ENCODE peak calls at places on chromosomes 16 and 17, in four cellular contexts. S is uterus, Q is IMR-90, C is lower lobe of right lung. D is an unnamed sample. For H3K36me3, the result is how much of the 10 kb centered on the place peaks cover.

GRCh38 chr17:37299257-37299985 is 76.4 kb upstream of the C17orf78 start:
- DNase-seq in S (no peak), Q (no peak), C (no peak), D (peak)

GRCh38 chr17:12627177-12627629 is 38.5 kb upstream of the MYOCD start:
- DNase-seq in S (peak), Q (peak), C (no peak), D (no peak)

GRCh38 chr17:81534157-81535006 is 6.2 kb downstream of the FSCN2 start:
- DNase-seq in S (no peak), Q (no peak), C (no peak), D (no peak)

GRCh38 chr16:11349599-11350276 is 4.5 kb downstream of the RMI2 start:
- DNase-seq in S (peak), Q (peak), C (peak), D (peak)

GRCh38 chr16:11907160-11907970 is 8.4 kb downstream of the GSPT1 start:
- DNase-seq in S (no peak), Q (no peak), C (no peak), D (no peak)

GRCh38 chr16:6897910-6898475 is 434.7 kb upstream of the RBFOX1 start:
- DNase-seq in S (no peak), Q (no peak), C (no peak), D (no peak)

GRCh38 chr17:47009759-47010594 is 30.9 kb upstream of the RPRML start:
- DNase-seq in S (no peak), Q (no peak), C (no peak), D (no peak)

GRCh38 chr17:38750044-38750311 is 1.8 kb upstream of the PCGF2 start:
- DNase-seq in S (no peak), Q (no peak), C (no peak), D (no peak)

GRCh38 chr17:17467720-17468119 is 9.1 kb upstream of the MED9 start:
- DNase-seq in S (no peak), Q (peak), C (no peak), D (no peak)

GRCh38 chr17:69435986-69436696 is 21.6 kb downstream of the MAP2K6 start:
- DNase-seq in S (no peak), Q (no peak), C (no peak), D (no peak)

GRCh38 chr16:10835281-10835931 is 16.8 kb upstream of the TVP23A start:
- DNase-seq in S (no peak), Q (no peak), C (no peak), D (no peak)

GRCh38 chr17:9266031-9266680 is 244.8 kb downstream of the NTN1 start:
- DNase-seq in S (no peak), Q (no peak), C (no peak), D (no peak)

GRCh38 chr17:72560303-72561247 is 439.8 kb downstream of the SOX9 start:
- DNase-seq in S (no peak), Q (peak), C (peak), D (peak)

GRCh38 chr17:17778308-17779014 is 58.3 kb downstream of the SREBF1 start:
- DNase-seq in S (peak), Q (peak), C (no peak), D (peak)

GRCh38 chr16:54027126-54027922 is 259.3 kb downstream of the IRX3 start:
- DNase-seq in S (no peak), Q (peak), C (no peak), D (peak)

GRCh38 chr16:84158455-84158854 is 13.3 kb downstream of the DNAAF1 start:
- DNase-seq in S (no peak), Q (no peak), C (no peak), D (no peak)

GRCh38 chr17:76688165-76688622 is 22.6 kb downstream of the MXRA7 start:
- DNase-seq in S (peak), Q (no peak), C (no peak), D (no peak)

GRCh38 chr16:12729448-12729847 is 74.2 kb downstream of the CPPED1 start:
- DNase-seq in S (no peak), Q (peak), C (no peak), D (peak)

GRCh38 chr16:26981266-26981938 is 85.3 kb upstream of the C16orf82 start:
- DNase-seq in S (no peak), Q (peak), C (no peak), D (peak)

GRCh38 chr16:35252356-35252936 is 1793.0 kb downstream of the TP53TG3F start:
- DNase-seq in S (no peak), Q (peak), C (no peak), D (peak)

GRCh38 chr17:55825213-55825612 is 74.4 kb downstream of the PCTP start:
- DNase-seq in S (no peak), Q (no peak), C (no peak), D (no peak)

GRCh38 chr16:1414532-1415265 is at the start of gene UNKL:
- DNase-seq in S (peak), Q (peak), C (peak), D (peak)

GRCh38 chr16:86218479-86219170 is 291.7 kb upstream of the FOXF1 start:
- DNase-seq in S (no peak), Q (no peak), C (no peak), D (no peak)

GRCh38 chr16:49150341-49150740 is 131.3 kb downstream of the CBLN1 start:
- DNase-seq in S (no peak), Q (no peak), C (no peak), D (no peak)

GRCh38 chr17:36825113-36825955 is 111.9 kb upstream of the LHX1 start:
- DNase-seq in S (no peak), Q (no peak), C (no peak), D (no peak)

GRCh38 chr17:74037320-74037719 is 166.2 kb upstream of the RPL38 start:
- DNase-seq in S (no peak), Q (no peak), C (no peak), D (peak)

GRCh38 chr17:43418441-43419374 is 19.9 kb downstream of the ARL4D start:
- DNase-seq in S (peak), Q (peak), C (no peak), D (peak)

GRCh38 chr16:77169650-77170236 is 21.2 kb upstream of the MON1B start:
- DNase-seq in S (no peak), Q (peak), C (no peak), D (peak)

GRCh38 chr17:31736855-31737625 is 122.0 kb downstream of the COPRS start:
- DNase-seq in S (no peak), Q (no peak), C (no peak), D (no peak)

GRCh38 chr16:81384006-81384405 is 60.6 kb upstream of the CMIP start:
- DNase-seq in S (no peak), Q (peak), C (no peak), D (peak)

GRCh38 chr17:2736956-2737355 is 12.5 kb downstream of the CCDC92B start:
- DNase-seq in S (no peak), Q (no peak), C (no peak), D (peak)

GRCh38 chr17:56867948-56868376 is 34.0 kb downstream of the DGKE start:
- DNase-seq in S (no peak), Q (peak), C (no peak), D (no peak)

GRCh38 chr16:89371386-89371785 is 119.0 kb downstream of the ANKRD11 start:
- DNase-seq in S (no peak), Q (no peak), C (no peak), D (no peak)

GRCh38 chr16:89374393-89374948 is 115.9 kb downstream of the ANKRD11 start:
- DNase-seq in S (no peak), Q (peak), C (no peak), D (peak)

GRCh38 chr16:89371968-89372634 is 118.3 kb downstream of the ANKRD11 start:
- DNase-seq in S (no peak), Q (peak), C (no peak), D (no peak)

GRCh38 chr16:89375021-89375420 is 115.3 kb downstream of the ANKRD11 start:
- DNase-seq in S (no peak), Q (peak), C (no peak), D (no peak)

DNA sequence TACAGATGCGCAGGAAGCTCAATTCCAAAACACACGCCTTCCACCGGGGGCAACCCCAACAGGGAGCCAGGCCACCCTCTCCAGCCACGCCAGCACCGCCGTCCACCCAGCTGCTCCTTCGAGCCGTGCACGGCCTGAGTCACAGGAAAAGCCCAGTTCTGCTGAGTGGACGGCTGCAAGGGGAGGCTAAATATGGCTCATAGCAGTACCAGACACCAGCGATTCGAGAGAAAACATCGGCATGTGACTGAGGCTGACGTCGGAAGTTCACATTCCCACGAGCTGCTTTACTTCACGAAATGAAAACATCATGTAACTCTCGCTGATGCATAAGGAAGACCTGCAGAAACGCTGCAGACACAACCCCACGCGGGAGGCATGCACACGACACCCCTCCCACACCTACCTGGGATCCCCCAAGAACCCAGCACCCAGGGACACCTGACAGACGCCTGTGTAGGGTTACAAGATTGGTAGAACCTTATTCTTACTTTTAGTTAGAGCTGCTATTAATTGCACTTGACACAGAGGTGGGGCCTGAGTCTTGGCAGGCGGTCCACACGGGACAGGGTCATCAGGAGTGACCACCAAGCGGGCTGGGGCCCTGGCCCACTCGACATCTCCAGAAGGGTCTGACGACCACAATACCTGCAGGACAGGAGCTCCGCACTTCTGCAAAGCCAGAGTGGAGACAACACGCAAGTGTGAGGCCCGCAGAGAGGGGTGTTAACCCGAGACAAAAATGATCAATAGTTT is 116.8 kb downstream of the ANKRD11 start:
- DNase-seq in S (no peak), Q (peak), C (no peak), D (peak)
- TF ChIP-seq CTCF in S (no peak), Q (no peak), C (no peak), D (no peak)

GRCh38 chr17:29772981-29773380 is 150.3 kb upstream of the CORO6 start:
- DNase-seq in S (no peak), Q (no peak), C (no peak), D (no peak)
- H3K36me3 ChIP-seq in S (under half), Q (under half), C (under half), D (under half)

DNA sequence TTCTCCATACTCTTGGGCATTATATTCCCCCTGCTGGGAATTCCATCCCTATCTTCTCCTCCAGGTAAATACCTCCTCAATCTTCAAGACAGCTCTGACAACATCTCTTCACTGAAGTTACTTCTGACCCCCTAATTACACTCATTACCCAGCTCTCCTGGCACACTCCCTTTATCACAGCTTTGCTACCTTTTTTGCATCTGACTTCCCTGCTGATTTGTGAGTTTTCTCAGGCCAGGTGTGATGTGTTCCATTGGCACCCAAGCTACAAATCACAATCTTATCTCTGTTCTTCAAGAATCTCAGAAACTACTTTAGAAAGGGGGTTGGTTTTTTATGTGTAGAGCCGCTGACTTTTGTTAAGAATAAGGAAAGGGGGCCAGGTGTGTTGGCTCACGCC is 14.0 kb downstream of the CLEC19A start:
- DNase-seq in S (no peak), Q (no peak), C (no peak), D (no peak)
- TF ChIP-seq CTCF in S (no peak), Q (no peak), C (no peak), D (no peak)

GRCh38 chr17:149231-149630 is 11.9 kb downstream of the SCGB1C2 start:
- DNase-seq in S (no peak), Q (no peak), C (no peak), D (no peak)
- H3K36me3 ChIP-seq in S (under half), Q (under half), C (under half), D (under half)

GRCh38 chr16:286491-287297 is 3.7 kb downstream of the PDIA2 start:
- DNase-seq in S (no peak), Q (no peak), C (no peak), D (no peak)
- TF ChIP-seq CTCF in S (no peak), Q (no peak), C (no peak), D (no peak)

DNA sequence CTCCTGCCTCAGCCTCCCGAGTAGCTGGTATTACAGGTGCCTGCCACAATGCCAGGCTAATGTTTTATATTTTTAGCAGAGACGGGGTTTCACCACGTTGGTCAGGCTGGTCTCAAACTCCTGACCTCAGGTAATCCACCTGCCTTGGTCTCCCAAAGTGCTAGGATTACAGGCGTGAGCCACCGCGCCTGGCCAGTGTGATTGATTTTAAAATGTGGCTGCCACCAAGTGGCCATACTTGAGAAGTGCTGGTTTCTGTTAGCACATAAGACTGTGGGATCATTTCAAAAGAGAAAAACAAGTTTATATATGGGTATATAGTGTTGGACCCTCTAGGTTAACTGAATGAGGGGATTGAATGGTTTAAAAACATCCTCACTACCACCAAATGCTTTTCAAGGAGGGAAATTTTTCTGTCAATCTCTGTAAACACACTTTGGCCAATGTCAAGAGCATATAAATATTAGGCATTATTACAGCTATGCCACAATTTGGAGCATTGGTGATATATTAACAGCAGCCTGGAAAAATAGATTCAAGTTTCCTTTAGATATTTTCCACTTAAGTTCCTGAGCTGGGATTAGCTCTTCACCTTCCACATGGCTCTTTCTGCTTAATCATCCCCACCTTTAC is 13.5 kb upstream of the DHRS13 start:
- DNase-seq in S (peak), Q (peak), C (peak), D (peak)
- H3K36me3 ChIP-seq in S (under half), Q (half or more), C (half or more), D (half or more)

DNA sequence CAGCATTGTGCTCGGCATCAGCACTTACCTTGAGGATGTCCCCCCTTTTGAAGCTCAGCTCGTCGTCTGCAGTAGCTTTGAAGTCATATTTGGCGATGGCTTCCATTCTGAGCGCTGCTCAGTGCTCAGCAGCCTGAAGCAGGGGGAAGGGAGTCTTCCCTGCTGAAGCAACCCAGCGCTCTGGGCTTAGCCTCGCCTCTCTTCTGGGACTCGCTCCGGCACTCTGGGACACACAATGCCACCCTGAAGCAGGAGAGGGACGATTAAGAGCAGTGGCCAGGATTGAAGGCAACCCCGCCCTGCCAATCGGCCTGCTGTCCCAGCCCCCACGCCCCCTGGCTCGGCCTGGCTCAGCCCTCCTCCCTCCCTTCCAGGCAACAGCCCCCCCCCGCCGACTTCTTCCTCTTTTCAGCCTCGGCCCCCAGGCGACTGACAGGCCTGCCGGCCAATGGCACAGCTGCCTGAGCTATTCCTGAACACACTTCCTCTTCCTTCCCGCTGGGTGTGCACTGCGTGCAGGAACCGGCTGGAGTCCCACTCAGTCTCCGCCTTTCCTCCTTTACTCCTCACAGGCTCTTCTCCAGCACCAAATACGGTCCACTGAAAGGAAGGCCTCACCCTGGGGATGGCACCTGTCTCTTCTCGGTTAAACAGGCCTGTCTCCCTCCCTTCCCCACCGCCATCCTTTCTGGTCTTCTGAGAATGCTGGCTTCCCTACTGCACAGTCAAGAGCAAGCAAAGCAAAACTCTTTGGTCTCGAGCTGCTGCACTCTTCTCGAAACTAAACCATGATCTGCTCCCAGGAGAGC is 11.8 kb downstream of the GRB2 start:
- DNase-seq in S (peak), Q (peak), C (peak), D (peak)
- TF ChIP-seq CTCF in S (peak), Q (no peak), C (peak), D (no peak)

GRCh38 chr16:3599121-3599520 is 12.3 kb downstream of the SLX4 start:
- DNase-seq in S (no peak), Q (no peak), C (no peak), D (no peak)
- H3K36me3 ChIP-seq in S (under half), Q (under half), C (under half), D (under half)

GRCh38 chr16:31009894-31010293 is 544 bp downstream of the STX1B start:
- DNase-seq in S (no peak), Q (no peak), C (no peak), D (no peak)
- TF ChIP-seq CTCF in S (no peak), Q (no peak), C (no peak), D (no peak)

GRCh38 chr17:39988206-39988810 is 7.7 kb downstream of the PSMD3 start:
- DNase-seq in S (no peak), Q (no peak), C (no peak), D (no peak)
- H3K36me3 ChIP-seq in S (under half), Q (half or more), C (half or more), D (half or more)

D was measured in cardiac muscle cell.